ENCODE peak calls at places on chromosomes 13 and 19, in seven cellular contexts. Q is stomach, H is RWPE1, Z is heart right ventricle, X is breast epithelium, I is PC-9, B is AG04450. L is an unnamed sample.

GRCh38 chr13:87975035-87975434 is 303.9 kb downstream of the SLITRK5 start:
- DNase-seq in Q (no peak), X (no peak), I (no peak), Z (no peak), B (no peak), H (peak), L (no peak)

GRCh38 chr13:73580868-73581267 is 522.1 kb downstream of the KLF5 start:
- DNase-seq in Z (no peak), H (no peak), B (no peak), Q (no peak), X (no peak), I (no peak), L (no peak)

GRCh38 chr19:10096615-10096963 is 5.9 kb downstream of the ANGPTL6 start:
- DNase-seq in H (no peak), Q (no peak), B (no peak), Z (no peak), X (no peak), I (no peak), L (no peak)

GRCh38 chr13:109271991-109272454 is 514.4 kb downstream of the IRS2 start:
- DNase-seq in H (no peak), X (no peak), B (no peak), I (peak), Q (no peak), Z (no peak), L (no peak)

GRCh38 chr19:54041969-54042606 is 21.6 kb downstream of the VSTM1 start:
- DNase-seq in X (no peak), Z (no peak), H (peak), I (peak), B (no peak), Q (no peak), L (no peak)

GRCh38 chr13:41216160-41216559 is 21.8 kb upstream of the KBTBD7 start:
- DNase-seq in H (no peak), Q (no peak), I (no peak), X (no peak), B (peak), Z (no peak), L (no peak)

GRCh38 chr13:31945202-31945978 is 86.2 kb upstream of the FRY start:
- DNase-seq in Z (peak), H (peak), I (peak), B (no peak), X (peak), Q (peak), L (peak)

GRCh38 chr13:51844862-51845573 is at the start of gene TMEM272:
- DNase-seq in Z (peak), B (no peak), H (peak), I (peak), X (no peak), Q (peak), L (peak)

GRCh38 chr13:113724780-113725315 is 34.2 kb upstream of the TMEM255B start:
- DNase-seq in I (peak), Z (peak), B (no peak), Q (peak), X (peak), H (peak), L (peak)

GRCh38 chr19:52664461-52664860 is 26.3 kb upstream of the ZNF83 start:
- DNase-seq in X (no peak), Z (no peak), B (no peak), Q (no peak), I (no peak), H (no peak), L (no peak)

GRCh38 chr13:77986699-77987098 is 68.1 kb upstream of the EDNRB start:
- DNase-seq in X (no peak), B (no peak), H (no peak), Z (no peak), Q (no peak), I (no peak), L (no peak)

GRCh38 chr13:25177012-25177411 is 4.9 kb upstream of the AMER2 start:
- DNase-seq in H (no peak), I (no peak), X (no peak), B (no peak), Q (no peak), Z (no peak), L (peak)

GRCh38 chr13:70407486-70407885 is 299.2 kb upstream of the KLHL1 start:
- DNase-seq in Z (no peak), Q (no peak), I (no peak), B (no peak), H (no peak), X (no peak), L (no peak)

GRCh38 chr13:48009298-48009697 is 8.2 kb upstream of the SUCLA2 start:
- DNase-seq in I (peak), Q (no peak), X (no peak), H (peak), B (peak), Z (no peak), L (no peak)

GRCh38 chr19:1783874-1784273 is 28.2 kb downstream of the ATP8B3 start:
- DNase-seq in X (no peak), H (no peak), I (no peak), B (no peak), Q (no peak), Z (no peak), L (no peak)

GRCh38 chr13:93248627-93249047 is 22.0 kb downstream of the GPC6 start:
- DNase-seq in H (no peak), B (no peak), X (no peak), I (no peak), Z (no peak), Q (peak), L (no peak)

GRCh38 chr19:23771761-23772667 is 13.3 kb upstream of the ZNF681 start:
- DNase-seq in X (no peak), I (no peak), Z (no peak), H (no peak), B (no peak), Q (no peak), L (no peak)

GRCh38 chr13:113430378-113431110 is 22.7 kb downstream of the ADPRHL1 start:
- DNase-seq in X (no peak), I (no peak), Q (no peak), B (no peak), Z (no peak), H (no peak), L (no peak)

GRCh38 chr19:13117772-13118423 is at the start of gene NACC1:
- DNase-seq in Q (peak), I (peak), X (peak), B (no peak), Z (peak), H (peak), L (peak)

GRCh38 chr19:45051929-45052579 is 13.2 kb downstream of the CLASRP start:
- DNase-seq in Q (peak), H (no peak), I (no peak), X (no peak), Z (no peak), B (no peak), L (no peak)

GRCh38 chr19:56995298-56995697 is 124.5 kb upstream of the USP29 start:
- DNase-seq in B (no peak), I (no peak), X (no peak), Z (no peak), H (no peak), Q (no peak), L (no peak)

GRCh38 chr19:49297403-49297802 is 27.6 kb downstream of the SLC6A16 start:
- DNase-seq in Q (no peak), H (no peak), X (no peak), Z (no peak), B (peak), I (no peak), L (no peak)

GRCh38 chr13:98879965-98880364 is 97.9 kb downstream of the DOCK9 start:
- DNase-seq in I (no peak), H (no peak), X (no peak), Z (no peak), Q (no peak), B (no peak), L (no peak)

GRCh38 chr13:35720690-35721554 is 244.4 kb upstream of the MAB21L1 start:
- DNase-seq in I (peak), B (no peak), Z (peak), H (peak), X (no peak), Q (peak), L (no peak)

GRCh38 chr13:111202745-111203144 is 87.6 kb downstream of the ARHGEF7 start:
- DNase-seq in H (peak), X (no peak), I (no peak), B (no peak), Q (no peak), Z (peak), L (no peak)

GRCh38 chr19:55493052-55493649 is 4.9 kb downstream of the SSC5D start:
- DNase-seq in I (no peak), H (no peak), X (no peak), B (no peak), Z (peak), Q (no peak), L (no peak)

GRCh38 chr19:20321139-20321656 is 154.2 kb downstream of the ZNF486 start:
- DNase-seq in X (no peak), I (no peak), B (no peak), H (no peak), Z (no peak), Q (no peak), L (no peak)

GRCh38 chr13:64568748-64569147 is 2661.4 kb downstream of the PCDH9 start:
- DNase-seq in H (no peak), B (no peak), X (no peak), Z (no peak), I (no peak), Q (no peak), L (no peak)

GRCh38 chr13:106525865-106526264 is 9.6 kb downstream of the EFNB2 start:
- DNase-seq in I (no peak), H (no peak), Q (no peak), Z (no peak), X (no peak), B (no peak), L (no peak)

GRCh38 chr13:113650275-113650674 is 7.7 kb downstream of the ATP4B start:
- DNase-seq in I (no peak), X (peak), Z (no peak), B (no peak), Q (peak), H (no peak), L (peak)

GRCh38 chr13:40792284-40793051 is 3.1 kb downstream of the SLC25A15 start:
- DNase-seq in Q (no peak), X (no peak), H (no peak), B (no peak), I (no peak), Z (no peak), L (no peak)

GRCh38 chr19:56080669-56081401 is 40.3 kb downstream of the ZNF787 start:
- DNase-seq in X (peak), Q (peak), Z (peak), I (peak), H (peak), B (peak), L (peak)

GRCh38 chr19:44605547-44605946 is 7.8 kb upstream of the IGSF23 start:
- DNase-seq in Q (no peak), X (no peak), H (no peak), B (no peak), Z (no peak), I (no peak), L (no peak)

GRCh38 chr13:50376895-50377575 is 361.8 kb downstream of the KCNRG start:
- DNase-seq in X (no peak), I (no peak), Z (no peak), Q (no peak), H (no peak), B (no peak), L (no peak)

GRCh38 chr13:20993661-20994440 is 67.5 kb downstream of the LATS2 start:
- DNase-seq in Z (no peak), B (no peak), H (peak), I (no peak), X (no peak), Q (no peak), L (no peak)

GRCh38 chr13:48448285-48448962 is 35.5 kb upstream of the LPAR6 start:
- DNase-seq in B (no peak), Z (no peak), I (no peak), X (no peak), H (no peak), Q (no peak), L (no peak)

GRCh38 chr13:34410653-34411052 is 531.4 kb upstream of the NBEA start:
- DNase-seq in B (no peak), Q (no peak), I (no peak), H (no peak), Z (no peak), X (no peak), L (no peak)

GRCh38 chr19:41294393-41294792 is 15.6 kb upstream of the CCDC97 start:
- DNase-seq in Q (no peak), X (no peak), Z (no peak), H (no peak), B (no peak), I (no peak), L (no peak)

GRCh38 chr19:571127-571974 is 1.0 kb upstream of the BSG start:
- DNase-seq in Q (peak), X (peak), B (no peak), I (peak), H (no peak), Z (no peak), L (no peak)
- H3K27ac ChIP-seq in Q (peak), X (peak), B (peak), I (peak), H (peak), Z (peak), L (peak)

GRCh38 chr13:75806101-75806500 is 170.0 kb downstream of the LMO7 start:
- DNase-seq in B (no peak), I (no peak), X (no peak), H (no peak), Z (no peak), Q (no peak), L (no peak)
- TF ChIP-seq CTCF in B (no peak), I (no peak), X (no peak), H (no peak), Z (no peak), Q (no peak), L (no peak)

DNA sequence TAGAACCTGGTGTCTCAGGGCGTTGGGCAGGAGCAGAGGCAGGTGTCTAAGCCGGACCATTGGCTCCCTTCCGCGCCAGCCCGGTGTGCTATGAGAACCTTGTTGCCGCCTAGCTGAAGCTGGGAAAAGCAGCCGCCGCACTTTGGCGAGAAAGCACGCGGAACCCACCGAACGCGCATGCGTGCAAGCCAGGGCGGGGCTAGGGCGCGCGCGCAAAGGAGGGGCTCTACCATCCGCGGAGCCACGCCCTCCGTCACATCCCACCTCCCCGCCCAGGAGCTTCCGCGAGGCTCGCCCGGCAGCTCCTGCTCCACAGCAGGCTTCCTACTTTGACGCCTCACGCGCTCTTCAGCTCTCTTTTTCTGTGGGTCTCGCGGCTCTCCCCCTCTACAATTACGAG is 51.3 kb downstream of the WDR87 start:
- DNase-seq in H (peak), Z (peak), B (no peak), Q (no peak), X (peak), I (no peak), L (peak)
- H3K27ac ChIP-seq in H (no peak), Z (no peak), B (no peak), Q (no peak), X (no peak), I (no peak), L (no peak)

DNA sequence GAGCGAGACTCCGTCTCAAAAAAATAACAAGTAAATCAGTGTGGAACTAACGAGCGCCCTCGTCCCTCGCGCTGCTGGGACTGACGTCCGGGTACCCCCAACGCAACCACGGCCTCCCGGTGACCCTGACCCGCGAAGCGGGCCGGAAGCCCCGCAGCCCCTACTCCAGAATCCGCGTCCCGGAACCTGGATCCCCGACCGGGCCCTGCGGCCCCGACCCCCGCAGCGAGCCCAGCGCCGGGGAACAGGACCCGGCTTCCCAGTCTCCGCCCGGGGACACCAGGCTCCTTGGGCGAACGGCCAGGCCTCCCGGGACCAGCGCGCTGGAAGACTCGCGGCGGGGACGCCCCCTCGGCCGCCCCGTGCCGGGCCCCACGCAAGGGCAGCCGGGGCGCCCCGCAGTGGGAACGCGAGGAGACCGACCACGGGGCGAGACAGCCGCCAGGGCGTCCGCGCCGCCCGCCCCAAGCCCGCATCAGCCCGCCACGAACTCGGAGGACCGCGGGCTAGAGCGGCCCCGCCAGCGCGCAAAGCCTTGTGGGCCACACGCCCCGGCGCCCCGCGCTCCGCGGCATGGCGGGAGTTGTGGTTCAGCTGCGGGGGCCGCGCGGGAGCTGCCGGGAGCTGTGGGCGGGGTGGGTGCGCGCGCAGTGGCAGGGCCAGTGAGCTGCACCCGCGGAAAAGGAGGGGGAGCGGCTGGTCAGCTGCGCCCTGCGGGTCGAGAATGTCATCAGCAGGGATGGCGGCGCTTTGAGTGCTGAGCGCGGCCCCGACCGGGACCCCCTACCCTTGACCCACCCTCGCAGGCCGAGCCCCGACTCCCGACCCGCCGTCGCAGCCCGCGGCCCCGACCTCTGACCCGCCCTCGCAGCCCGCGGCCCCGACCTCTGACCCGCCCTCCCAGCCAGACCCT is 7.5 kb upstream of the MADCAM1 start:
- DNase-seq in H (peak), Z (peak), X (peak), B (peak), I (peak), Q (peak), L (peak)
- TF ChIP-seq CTCF in H (no peak), Z (no peak), X (no peak), B (no peak), I (no peak), Q (no peak), L (peak)

L was measured in dorsolateral prefrontal cortex.